ENCODE peak calls at places on chromosomes 5 and 9, in five cellular contexts. G is A549, E is iPS DF 6.9, D is WERI-Rb-1, R is fibroblast of pulmonary artery. Q is an unnamed sample.

GRCh38 chr9:105957830-105958229 is 263.5 kb downstream of the TMEM38B start:
- DNase-seq in R (no peak), D (no peak), G (no peak), E (peak), Q (peak)

GRCh38 chr9:116288658-116289057 is 135.1 kb downstream of the PAPPA start:
- DNase-seq in G (peak), E (no peak), R (peak), D (no peak), Q (no peak)

GRCh38 chr9:137049544-137050449 is 3.8 kb upstream of the NPDC1 start:
- DNase-seq in E (no peak), D (peak), G (peak), R (peak), Q (peak)

GRCh38 chr5:123496892-123497291 is 15.1 kb upstream of the CSNK1G3 start:
- DNase-seq in E (no peak), R (no peak), G (no peak), D (no peak), Q (no peak)

GRCh38 chr5:97751556-97751955 is 568.5 kb upstream of the RIOK2 start:
- DNase-seq in D (no peak), R (no peak), E (no peak), G (no peak), Q (no peak)

GRCh38 chr5:24226492-24226891 is 418.3 kb downstream of the CDH10 start:
- DNase-seq in E (no peak), D (no peak), R (peak), G (no peak), Q (no peak)

GRCh38 chr9:122053546-122053945 is 39.6 kb downstream of the TTLL11 start:
- DNase-seq in G (no peak), R (no peak), E (no peak), D (no peak), Q (no peak)

GRCh38 chr5:83244516-83244915 is 167.2 kb downstream of the XRCC4 start:
- DNase-seq in E (no peak), D (no peak), R (no peak), G (no peak), Q (no peak)

GRCh38 chr5:34831328-34831727 is 7.6 kb upstream of the TTC23L start:
- DNase-seq in D (no peak), G (no peak), R (no peak), E (no peak), Q (no peak)

GRCh38 chr5:146667633-146668032 is 151.6 kb upstream of the GPR151 start:
- DNase-seq in D (no peak), E (no peak), R (peak), G (no peak), Q (no peak)

GRCh38 chr5:135660826-135661555 is 82.2 kb upstream of the CXCL14 start:
- DNase-seq in E (no peak), R (no peak), D (no peak), G (no peak), Q (no peak)

GRCh38 chr5:139458580-139459407 is 3.7 kb downstream of the ECSCR start:
- DNase-seq in R (peak), G (no peak), D (no peak), E (no peak), Q (peak)
- H3K4me3 ChIP-seq in R (no peak), G (no peak), D (no peak), E (no peak), Q (no peak)

GRCh38 chr9:80059979-80060378 is 488.2 kb downstream of the TLE4 start:
- DNase-seq in E (no peak), R (no peak), D (no peak), G (no peak), Q (no peak)
- H3K4me3 ChIP-seq in E (no peak), R (no peak), D (no peak), G (no peak), Q (no peak)

GRCh38 chr9:15137089-15137488 is 169.9 kb downstream of the TTC39B start:
- DNase-seq in D (no peak), E (no peak), R (no peak), G (no peak), Q (no peak)

GRCh38 chr9:15136646-15137045 is 170.4 kb downstream of the TTC39B start:
- DNase-seq in D (no peak), E (peak), R (no peak), G (peak), Q (peak)

GRCh38 chr9:15133488-15133887 is 173.5 kb downstream of the TTC39B start:
- DNase-seq in G (no peak), E (no peak), R (no peak), D (no peak), Q (no peak)

GRCh38 chr9:15137658-15138356 is 169.2 kb downstream of the TTC39B start:
- DNase-seq in R (no peak), D (no peak), G (no peak), E (no peak), Q (no peak)

DNA sequence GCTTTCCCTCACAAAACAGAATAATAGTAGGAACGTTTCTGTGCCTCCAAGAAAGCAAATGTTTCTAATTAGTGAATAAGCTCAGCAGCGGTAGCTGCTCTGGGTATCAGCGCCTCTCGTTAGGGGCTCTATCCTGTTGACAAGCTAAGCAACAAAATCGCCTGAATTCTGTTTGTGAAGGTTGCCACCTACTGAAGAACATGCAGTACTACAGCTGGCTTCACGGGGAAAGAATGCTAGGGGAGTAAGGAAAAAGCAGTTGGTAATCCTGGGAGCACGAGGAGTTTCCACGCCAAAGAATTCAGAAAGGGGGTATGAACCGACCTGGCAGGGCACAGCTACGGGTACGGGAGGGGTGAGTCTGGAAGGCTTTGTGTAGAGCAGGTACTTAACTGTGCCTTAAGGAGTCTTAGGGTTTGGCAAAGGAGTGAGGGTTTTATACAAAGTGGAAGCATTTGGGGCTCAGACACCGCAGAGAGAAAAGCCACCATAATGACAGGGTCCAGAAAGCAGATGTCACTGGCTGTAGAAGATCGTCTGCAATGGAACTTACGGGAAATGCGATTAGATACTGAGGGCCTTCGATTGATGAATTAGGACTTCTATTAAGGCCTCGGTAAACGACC is 171.7 kb downstream of the TTC39B start:
- DNase-seq in G (peak), R (peak), E (peak), D (peak), Q (peak)
- H3K4me3 ChIP-seq in G (peak), R (peak), E (no peak), D (peak), Q (no peak)

GRCh38 chr5:93570294-93571110 is 10.5 kb downstream of the NR2F1-AS1 start:
- DNase-seq in D (no peak), R (no peak), G (no peak), E (no peak), Q (peak)
- H3K4me3 ChIP-seq in D (no peak), R (no peak), G (no peak), E (peak), Q (peak)

GRCh38 chr5:168261212-168261575 is 30.3 kb upstream of the WWC1 start:
- DNase-seq in D (no peak), G (no peak), R (no peak), E (no peak), Q (no peak)

GRCh38 chr5:168260353-168261211 is 30.9 kb upstream of the WWC1 start:
- DNase-seq in R (no peak), G (no peak), D (no peak), E (no peak), Q (no peak)

GRCh38 chr5:168262042-168262743 is 29.3 kb upstream of the WWC1 start:
- DNase-seq in D (no peak), R (no peak), G (no peak), E (no peak), Q (peak)

GRCh38 chr5:168266016-168266415 is 25.4 kb upstream of the WWC1 start:
- DNase-seq in D (no peak), R (no peak), G (no peak), E (no peak), Q (no peak)

DNA sequence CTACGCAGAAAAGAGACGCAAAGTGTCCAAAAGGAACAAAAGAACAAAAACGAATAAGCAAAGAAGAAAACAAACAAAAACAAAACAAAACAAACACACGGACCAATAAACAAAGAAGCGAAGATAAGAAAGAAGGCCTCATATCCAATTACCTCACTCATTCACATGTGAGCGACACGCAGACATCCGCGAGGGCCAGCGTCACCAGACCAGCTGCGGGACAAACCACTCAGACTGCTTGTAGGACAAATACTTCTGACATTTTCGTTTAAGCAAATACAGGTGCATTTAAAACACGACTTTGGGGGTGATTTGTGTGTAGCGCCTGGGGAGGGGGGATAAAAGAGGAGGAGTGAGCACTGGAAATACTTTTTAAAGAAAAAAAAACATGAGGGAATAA is 28.3 kb upstream of the WWC1 start:
- DNase-seq in E (no peak), G (no peak), D (no peak), R (no peak), Q (no peak)
- H3K4me3 ChIP-seq in E (no peak), G (no peak), D (no peak), R (no peak), Q (no peak)

GRCh38 chr5:5270958-5271605 is 131.0 kb downstream of the ADAMTS16 start:
- DNase-seq in D (no peak), G (peak), R (peak), E (peak), Q (peak)
- H3K4me3 ChIP-seq in D (no peak), G (peak), R (peak), E (no peak), Q (no peak)